ENCODE peak calls at places on chromosomes 11 and 22, in six cellular contexts. X is C1 segment of cervical spinal cord; C is amniotic stem cell; W is uterus; B is stimulated activated CD4-positive, alpha-beta T cell treated with anti-CD3 and anti-CD28 coated beads, Interleukin-12 subunit alpha, Interleukin-12 subunit beta, amount 100 ng/mL, for 4 hours; H is breast epithelium. M is an unnamed sample.

GRCh38 chr11:33633251-33634003 is 67.2 kb downstream of the C11orf91 start:
- DNase-seq in C (peak), B (no peak), X (no peak), H (no peak), W (no peak), M (no peak)

GRCh38 chr11:9943346-9944110 is 279.7 kb downstream of the SWAP70 start:
- DNase-seq in W (peak), B (no peak), C (no peak), X (no peak), H (no peak), M (no peak)

GRCh38 chr11:14262271-14262846 is 96.6 kb downstream of the RRAS2 start:
- DNase-seq in W (no peak), B (no peak), H (no peak), C (no peak), X (no peak), M (no peak)

GRCh38 chr11:73141031-73141308 is 1.1 kb downstream of the FCHSD2 start:
- DNase-seq in X (no peak), H (no peak), C (no peak), W (peak), B (peak), M (no peak)

GRCh38 chr11:108558222-108558621 is 35.3 kb downstream of the EXPH5 start:
- DNase-seq in C (no peak), X (no peak), B (no peak), H (no peak), W (no peak), M (no peak)

GRCh38 chr11:30889116-30889765 is 303.1 kb upstream of the MPPED2 start:
- DNase-seq in C (no peak), B (no peak), X (no peak), H (no peak), W (no peak), M (no peak)

GRCh38 chr11:45429719-45430118 is 143.6 kb upstream of the SYT13 start:
- DNase-seq in W (no peak), B (no peak), X (no peak), C (no peak), H (no peak), M (no peak)

GRCh38 chr11:119179983-119180382 is 5.3 kb upstream of the NHERF4 start:
- DNase-seq in W (no peak), H (no peak), B (no peak), X (no peak), C (no peak), M (no peak)

GRCh38 chr22:39122772-39123470 is 25.9 kb downstream of the APOBEC3H start:
- DNase-seq in H (no peak), W (no peak), B (no peak), C (no peak), X (no peak), M (no peak)

GRCh38 chr11:88169481-88169880 is 5.8 kb downstream of the RAB38 start:
- DNase-seq in H (no peak), B (no peak), X (no peak), C (no peak), W (no peak), M (no peak)

GRCh38 chr11:88104408-88104807 is 70.8 kb downstream of the RAB38 start:
- DNase-seq in W (no peak), X (no peak), C (no peak), H (no peak), B (no peak), M (no peak)

GRCh38 chr22:24106385-24107381 is 74.6 kb upstream of the SUSD2 start:
- DNase-seq in X (no peak), B (peak), C (no peak), W (peak), H (no peak), M (no peak)

GRCh38 chr11:69674267-69674885 is 777 bp downstream of the LTO1 start:
- DNase-seq in B (no peak), X (no peak), W (no peak), H (no peak), C (peak), M (no peak)

GRCh38 chr11:94151903-94152677 is 23.4 kb downstream of the PANX1 start:
- DNase-seq in B (no peak), W (no peak), X (no peak), C (peak), H (no peak), M (no peak)

GRCh38 chr11:69292221-69292648 is 1.7 kb upstream of the MYEOV start:
- DNase-seq in X (no peak), B (peak), H (no peak), W (no peak), C (no peak), M (no peak)

GRCh38 chr22:40911772-40912171 is 39.4 kb upstream of the RBX1 start:
- DNase-seq in H (no peak), W (no peak), C (no peak), X (no peak), B (no peak), M (no peak)

GRCh38 chr22:26066534-26066933 is 102.7 kb upstream of the SEZ6L start:
- DNase-seq in C (no peak), B (no peak), H (no peak), X (no peak), W (no peak), M (no peak)

GRCh38 chr11:114236829-114237228 is 59.4 kb upstream of the NNMT start:
- DNase-seq in W (no peak), X (no peak), H (no peak), C (no peak), B (no peak), M (no peak)

GRCh38 chr22:23591846-23592245 is 11.8 kb upstream of the IGLL1 start:
- DNase-seq in C (no peak), B (no peak), X (no peak), H (no peak), W (no peak), M (no peak)

GRCh38 chr11:111963786-111964385 is 26.7 kb downstream of the DIXDC1 start:
- DNase-seq in X (no peak), H (no peak), B (no peak), W (no peak), C (no peak), M (no peak)

GRCh38 chr11:109247071-109247470 is 174.9 kb upstream of the C11orf87 start:
- DNase-seq in C (no peak), X (no peak), W (no peak), H (no peak), B (no peak), M (no peak)

GRCh38 chr22:37657590-37658132 is 862 bp upstream of the PDXP start:
- DNase-seq in X (no peak), B (no peak), W (no peak), H (no peak), C (no peak), M (no peak)

GRCh38 chr22:44473580-44473979 is 24.5 kb downstream of the RTL6 start:
- DNase-seq in C (no peak), B (no peak), H (no peak), X (no peak), W (no peak), M (no peak)

GRCh38 chr22:32788884-32789624 is 12.5 kb upstream of the TIMP3 start:
- DNase-seq in B (no peak), H (peak), X (no peak), W (no peak), C (peak), M (no peak)

GRCh38 chr22:27490080-27490479 is 311.5 kb downstream of the MN1 start:
- DNase-seq in X (no peak), B (no peak), W (no peak), C (no peak), H (no peak), M (no peak)